ENCODE peak calls at places on chromosomes 4 and X, in seven cellular contexts. S, L, K, M, D, H and N are unnamed samples.

GRCh38 chrX:311156-312129 is 7.2 kb downstream of the GTPBP6 start:
- DNase-seq in S (no peak), L (no peak), K (no peak), M (no peak), D (peak; percentile 67), H (peak; percentile 41), N (peak; percentile 46)

GRCh38 chr4:159240690-159241089 is 137.8 kb downstream of the RAPGEF2 start:
- DNase-seq in S (no peak), L (no peak), K (no peak), M (no peak), D (no peak), H (no peak), N (no peak)

GRCh38 chrX:12237131-12237530 is 98.9 kb downstream of the FRMPD4 start:
- DNase-seq in S (no peak), L (no peak), K (no peak), M (no peak), D (no peak), H (no peak), N (no peak)

GRCh38 chrX:154981116-154981411 is 41.5 kb downstream of the F8 start:
- DNase-seq in S (no peak), L (no peak), K (no peak), M (no peak), D (no peak), H (no peak), N (no peak)

GRCh38 chr4:171378323-171378722 is 434.9 kb upstream of the GALNTL6 start:
- DNase-seq in S (no peak), L (no peak), K (no peak), M (no peak), D (no peak), H (no peak), N (no peak)

GRCh38 chr4:13547563-13548041 is 3.3 kb upstream of the NKX3-2 start:
- DNase-seq in S (no peak), L (no peak), K (no peak), M (no peak), D (peak; percentile 80), H (no peak), N (no peak)

GRCh38 chr4:138972956-138973819 is 42.4 kb upstream of the NOCT start:
- DNase-seq in S (no peak), L (no peak), K (no peak), M (no peak), D (no peak), H (no peak), N (no peak)

GRCh38 chrX:74656079-74656745 is 41.8 kb upstream of the RLIM start:
- DNase-seq in S (no peak), L (no peak), K (no peak), M (no peak), D (no peak), H (no peak), N (no peak)

GRCh38 chr4:89781321-89781720 is 55.6 kb downstream of the SNCA start:
- DNase-seq in S (no peak), L (no peak), K (no peak), M (no peak), D (no peak), H (no peak), N (no peak)

GRCh38 chr4:10461091-10461849 is 4.0 kb upstream of the ZNF518B start:
- DNase-seq in S (peak; percentile 68), L (no peak), K (peak; percentile 62), M (peak; percentile 34), D (peak; percentile 94), H (no peak), N (no peak)

GRCh38 chr4:126028871-126029270 is 714.1 kb downstream of the FAT4 start:
- DNase-seq in S (no peak), L (no peak), K (no peak), M (no peak), D (no peak), H (no peak), N (no peak)

GRCh38 chr4:186726440-186727148 is 2.9 kb upstream of the FAT1 start:
- DNase-seq in S (peak; percentile 63), L (no peak), K (peak; percentile 65), M (peak; percentile 81), D (no peak), H (peak; percentile 61), N (peak; percentile 74)

GRCh38 chr4:90025248-90025647 is 101.9 kb upstream of the CCSER1 start:
- DNase-seq in S (no peak), L (no peak), K (no peak), M (peak; percentile 1), D (no peak), H (no peak), N (no peak)

GRCh38 chr4:150149381-150149780 is 71.1 kb downstream of the DCLK2 start:
- DNase-seq in S (no peak), L (no peak), K (no peak), M (no peak), D (no peak), H (no peak), N (no peak)

GRCh38 chr4:43763029-43763610 is 685.5 kb downstream of the KCTD8 start:
- DNase-seq in S (no peak), L (no peak), K (no peak), M (no peak), D (no peak), H (no peak), N (no peak)

GRCh38 chr4:70838972-70839536 is 636 bp downstream of the GRSF1 start:
- DNase-seq in S (peak; percentile 72), L (peak; percentile 16), K (peak; percentile 67), M (peak; percentile 42), D (peak; percentile 93), H (peak; percentile 70), N (peak; percentile 56)

GRCh38 chrX:74557378-74557777 is 57.0 kb downstream of the RLIM start:
- DNase-seq in S (no peak), L (no peak), K (no peak), M (no peak), D (no peak), H (no peak), N (no peak)

GRCh38 chrX:24117288-24117687 is 32.2 kb upstream of the ZFX start:
- DNase-seq in S (no peak), L (no peak), K (no peak), M (peak; percentile 42), D (no peak), H (peak; percentile 47), N (no peak)

GRCh38 chr4:7571736-7572135 is 137.0 kb upstream of the PSAPL1 start:
- DNase-seq in S (no peak), L (no peak), K (no peak), M (no peak), D (no peak), H (no peak), N (no peak)

DNA sequence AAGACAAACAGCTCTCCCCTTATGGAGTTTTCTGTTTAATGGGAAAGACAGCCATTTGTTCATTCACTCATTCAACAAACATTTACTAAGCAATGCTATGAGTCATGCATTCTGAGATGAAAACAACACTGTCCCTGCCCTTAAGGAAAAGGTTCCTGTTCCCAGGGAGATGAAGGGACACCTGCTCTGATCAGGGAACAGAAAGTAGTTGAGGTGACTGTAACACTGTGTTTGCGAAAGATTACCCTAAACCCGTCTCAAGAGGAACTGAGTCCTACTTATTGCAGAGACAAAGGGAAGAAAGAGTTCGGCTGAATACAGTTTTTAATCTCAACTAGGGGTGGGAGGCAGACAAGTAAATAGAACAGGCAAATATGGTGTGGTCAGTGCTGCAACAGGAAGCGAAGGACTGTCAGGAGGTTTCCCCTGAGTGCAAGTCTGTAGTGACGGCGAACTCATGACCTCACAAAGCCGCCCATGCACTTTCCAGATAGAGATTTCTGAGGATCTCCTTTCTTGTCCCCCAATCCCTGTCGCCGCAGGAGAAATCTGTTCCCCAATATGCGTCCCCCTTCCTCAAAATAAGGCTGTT is 712 bp downstream of the STX18 start:
- DNase-seq in S (peak; percentile 55), L (no peak), K (peak; percentile 28), M (peak; percentile 41), D (no peak), H (peak; percentile 48), N (no peak)
- TF ChIP-seq POLR2A in S (peak; percentile 1), L (no peak), K (no peak), M (no peak), D (no peak), H (no peak), N (no peak)

GRCh38 chr4:169272265-169272886 is 1.6 kb upstream of the SH3RF1 start:
- DNase-seq in S (no peak), L (no peak), K (no peak), M (no peak), D (no peak), H (no peak), N (no peak)
- H3K4me3 ChIP-seq in S (no peak overlapping the region), L (no peak overlapping the region), K (no peak overlapping the region), M (no peak overlapping the region), D (no peak overlapping the region), H (no peak overlapping the region), N (no peak overlapping the region)

DNA sequence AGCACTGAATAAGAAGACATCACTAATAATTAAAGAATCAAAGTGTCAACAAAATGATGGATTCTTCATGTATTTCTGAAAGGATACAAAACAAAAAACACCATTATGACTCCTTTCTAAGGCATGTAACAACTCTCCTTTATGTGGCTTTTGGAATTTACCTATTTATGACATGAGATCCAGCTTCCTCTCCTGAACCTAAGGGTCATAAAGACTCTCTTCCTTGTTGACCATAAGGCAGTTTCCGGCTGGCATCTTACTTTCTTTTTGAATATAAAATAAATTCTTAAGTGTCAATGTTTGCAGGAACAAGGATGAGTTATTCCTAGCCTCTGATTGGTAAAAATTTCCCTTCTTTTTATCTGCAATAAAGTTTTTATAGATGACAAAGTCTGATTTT is 111.1 kb upstream of the GRPR start:
- DNase-seq in S (no peak), L (no peak), K (no peak), M (no peak), D (no peak), H (no peak), N (no peak)
- TF ChIP-seq POLR2A in S (no peak), L (no peak), K (no peak), M (no peak), D (no peak), H (no peak), N (no peak)

DNA sequence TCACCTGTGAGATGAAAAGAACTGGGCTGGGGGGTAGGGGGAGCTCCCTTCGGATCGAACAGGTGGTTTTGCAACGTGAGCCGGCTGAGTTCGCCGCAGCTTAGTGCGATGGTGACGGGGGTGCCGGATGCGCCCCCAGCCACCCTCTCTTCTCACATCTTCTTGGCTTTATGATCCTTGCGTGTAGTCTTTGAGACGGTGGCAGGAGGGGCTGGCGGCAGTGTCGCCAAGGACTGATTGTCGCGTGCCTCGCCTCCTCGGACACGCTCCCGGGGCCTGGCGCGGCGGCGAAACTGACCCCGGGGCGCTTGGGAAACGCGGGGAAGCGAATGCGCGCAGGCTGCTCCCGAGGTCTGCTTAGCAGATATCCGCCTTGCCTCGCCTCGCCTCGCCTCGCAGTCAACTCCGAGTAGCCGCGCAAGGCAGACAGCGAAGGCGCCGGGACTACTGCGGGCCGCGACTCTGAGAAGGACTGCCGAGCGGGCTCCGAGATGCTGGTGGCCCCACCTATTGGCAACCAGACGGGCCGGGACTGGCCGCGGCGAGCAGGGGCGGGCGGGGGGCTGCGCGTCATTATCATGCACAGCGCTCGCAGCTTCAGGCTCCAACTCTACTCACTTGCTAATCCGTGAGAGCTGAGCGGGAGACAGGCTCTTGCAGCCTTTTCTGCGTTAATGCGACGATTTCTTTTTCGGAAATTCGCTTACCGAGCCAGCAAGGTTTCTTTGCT is 1.5 kb downstream of the GRID2 start:
- DNase-seq in S (peak; percentile 36), L (no peak), K (peak; percentile 43), M (peak; percentile 27), D (no peak), H (no peak), N (no peak)
- H3K4me3 ChIP-seq in S (peak overlapping the region; percentile 39), L (peak overlapping the region; percentile 46), K (peak overlapping the region; percentile 54), M (peak overlapping the region; percentile 39), D (peak overlapping the region; percentile 15), H (peak overlapping the region; percentile 30), N (peak overlapping the region; percentile 39)